ENCODE peak calls at places on chromosomes 12 and 14, in eight cellular contexts. One of them, this sample, is unnamed.
A peak's percentile ranks its signal among the peaks of the same experiment; 100 is the strongest.

GRCh38 chr12:10690906-10691305 is 17.1 kb upstream of the STYK1 start:
- DNase-seq in AG04449: peak; percentile 41
- DNase-seq in stimulated activated CD4-positive, alpha-beta T cell treated with anti-CD3 and anti-CD28 coated beads, TNF-alpha, amount 100 ng/mL, for 1 hour: no peak
- DNase-seq in endothelial cell: no peak
- DNase-seq in gastrocnemius medialis: no peak
- DNase-seq in GM13977: no peak
- DNase-seq in MCF 10A: no peak
- DNase-seq in stomach: no peak
- DNase-seq in this sample: no peak

GRCh38 chr12:116123511-116124258 is 153.8 kb downstream of the MED13L start:
- DNase-seq in AG04449: no peak
- DNase-seq in stimulated activated CD4-positive, alpha-beta T cell treated with anti-CD3 and anti-CD28 coated beads, TNF-alpha, amount 100 ng/mL, for 1 hour: no peak
- DNase-seq in endothelial cell: no peak
- DNase-seq in gastrocnemius medialis: peak; percentile 67
- DNase-seq in GM13977: peak; percentile 60
- DNase-seq in MCF 10A: peak; percentile 69
- DNase-seq in stomach: no peak
- DNase-seq in this sample: no peak

GRCh38 chr12:103962493-103962892 is 3.2 kb upstream of the TDG start:
- DNase-seq in AG04449: no peak
- DNase-seq in stimulated activated CD4-positive, alpha-beta T cell treated with anti-CD3 and anti-CD28 coated beads, TNF-alpha, amount 100 ng/mL, for 1 hour: no peak
- DNase-seq in endothelial cell: no peak
- DNase-seq in gastrocnemius medialis: no peak
- DNase-seq in GM13977: no peak
- DNase-seq in MCF 10A: no peak
- DNase-seq in stomach: no peak
- DNase-seq in this sample: no peak

GRCh38 chr14:104422301-104423223 is 157.0 kb upstream of the C14orf180 start:
- DNase-seq in AG04449: no peak
- DNase-seq in stimulated activated CD4-positive, alpha-beta T cell treated with anti-CD3 and anti-CD28 coated beads, TNF-alpha, amount 100 ng/mL, for 1 hour: no peak
- DNase-seq in endothelial cell: no peak
- DNase-seq in gastrocnemius medialis: no peak
- DNase-seq in GM13977: no peak
- DNase-seq in MCF 10A: no peak
- DNase-seq in stomach: peak; percentile 18
- DNase-seq in this sample: no peak

GRCh38 chr12:57181561-57182155 is 34.2 kb upstream of the LRP1-AS start:
- DNase-seq in AG04449: no peak
- DNase-seq in stimulated activated CD4-positive, alpha-beta T cell treated with anti-CD3 and anti-CD28 coated beads, TNF-alpha, amount 100 ng/mL, for 1 hour: no peak
- DNase-seq in endothelial cell: no peak
- DNase-seq in gastrocnemius medialis: no peak
- DNase-seq in GM13977: no peak
- DNase-seq in MCF 10A: no peak
- DNase-seq in stomach: no peak
- DNase-seq in this sample: peak; percentile 81

GRCh38 chr12:58459191-58459590 is 461.1 kb downstream of the LRIG3 start:
- DNase-seq in AG04449: no peak
- DNase-seq in stimulated activated CD4-positive, alpha-beta T cell treated with anti-CD3 and anti-CD28 coated beads, TNF-alpha, amount 100 ng/mL, for 1 hour: no peak
- DNase-seq in endothelial cell: no peak
- DNase-seq in gastrocnemius medialis: no peak
- DNase-seq in GM13977: no peak
- DNase-seq in MCF 10A: no peak
- DNase-seq in stomach: no peak
- DNase-seq in this sample: no peak

GRCh38 chr12:79725987-79726386 is 35.2 kb upstream of the PAWR start:
- DNase-seq in AG04449: peak; percentile 36
- DNase-seq in stimulated activated CD4-positive, alpha-beta T cell treated with anti-CD3 and anti-CD28 coated beads, TNF-alpha, amount 100 ng/mL, for 1 hour: no peak
- DNase-seq in endothelial cell: no peak
- DNase-seq in gastrocnemius medialis: no peak
- DNase-seq in GM13977: no peak
- DNase-seq in MCF 10A: peak; percentile 75
- DNase-seq in stomach: no peak
- DNase-seq in this sample: peak; percentile 45

GRCh38 chr12:32043928-32044549 is 62.6 kb upstream of the BICD1 start:
- DNase-seq in AG04449: no peak
- DNase-seq in stimulated activated CD4-positive, alpha-beta T cell treated with anti-CD3 and anti-CD28 coated beads, TNF-alpha, amount 100 ng/mL, for 1 hour: no peak
- DNase-seq in endothelial cell: no peak
- DNase-seq in gastrocnemius medialis: no peak
- DNase-seq in GM13977: no peak
- DNase-seq in MCF 10A: no peak
- DNase-seq in stomach: no peak
- DNase-seq in this sample: no peak

GRCh38 chr12:65826513-65827171 is 2.4 kb downstream of the HMGA2 start:
- DNase-seq in AG04449: no peak
- DNase-seq in stimulated activated CD4-positive, alpha-beta T cell treated with anti-CD3 and anti-CD28 coated beads, TNF-alpha, amount 100 ng/mL, for 1 hour: no peak
- DNase-seq in endothelial cell: no peak
- DNase-seq in gastrocnemius medialis: no peak
- DNase-seq in GM13977: no peak
- DNase-seq in MCF 10A: peak; percentile 55
- DNase-seq in stomach: no peak
- DNase-seq in this sample: peak; percentile 45

GRCh38 chr12:6078378-6079083 is 45.9 kb downstream of the VWF start:
- DNase-seq in AG04449: no peak
- DNase-seq in stimulated activated CD4-positive, alpha-beta T cell treated with anti-CD3 and anti-CD28 coated beads, TNF-alpha, amount 100 ng/mL, for 1 hour: no peak
- DNase-seq in endothelial cell: no peak
- DNase-seq in gastrocnemius medialis: no peak
- DNase-seq in GM13977: peak; percentile 57
- DNase-seq in MCF 10A: no peak
- DNase-seq in stomach: no peak
- DNase-seq in this sample: no peak

GRCh38 chr14:25820368-25820767 is 770.4 kb upstream of the STXBP6 start:
- DNase-seq in AG04449: no peak
- DNase-seq in stimulated activated CD4-positive, alpha-beta T cell treated with anti-CD3 and anti-CD28 coated beads, TNF-alpha, amount 100 ng/mL, for 1 hour: no peak
- DNase-seq in endothelial cell: no peak
- DNase-seq in gastrocnemius medialis: no peak
- DNase-seq in GM13977: no peak
- DNase-seq in MCF 10A: no peak
- DNase-seq in stomach: no peak
- DNase-seq in this sample: no peak

GRCh38 chr12:121284551-121285390 is 11.7 kb downstream of the CAMKK2 start:
- DNase-seq in AG04449: no peak
- DNase-seq in stimulated activated CD4-positive, alpha-beta T cell treated with anti-CD3 and anti-CD28 coated beads, TNF-alpha, amount 100 ng/mL, for 1 hour: no peak
- DNase-seq in endothelial cell: no peak
- DNase-seq in gastrocnemius medialis: no peak
- DNase-seq in GM13977: no peak
- DNase-seq in MCF 10A: no peak
- DNase-seq in stomach: peak; percentile 39
- DNase-seq in this sample: no peak

GRCh38 chr12:105085537-105085936 is 1.3 kb upstream of the ALDH1L2 start:
- DNase-seq in AG04449: no peak
- DNase-seq in stimulated activated CD4-positive, alpha-beta T cell treated with anti-CD3 and anti-CD28 coated beads, TNF-alpha, amount 100 ng/mL, for 1 hour: no peak
- DNase-seq in endothelial cell: no peak
- DNase-seq in gastrocnemius medialis: no peak
- DNase-seq in GM13977: no peak
- DNase-seq in MCF 10A: no peak
- DNase-seq in stomach: no peak
- DNase-seq in this sample: no peak

GRCh38 chr14:36099619-36100018 is 76.9 kb downstream of the PTCSC3 start:
- DNase-seq in AG04449: no peak
- DNase-seq in stimulated activated CD4-positive, alpha-beta T cell treated with anti-CD3 and anti-CD28 coated beads, TNF-alpha, amount 100 ng/mL, for 1 hour: no peak
- DNase-seq in endothelial cell: no peak
- DNase-seq in gastrocnemius medialis: no peak
- DNase-seq in GM13977: no peak
- DNase-seq in MCF 10A: no peak
- DNase-seq in stomach: no peak
- DNase-seq in this sample: no peak

GRCh38 chr14:28831126-28831525 is 64.5 kb downstream of the FOXG1 start:
- DNase-seq in AG04449: no peak
- DNase-seq in stimulated activated CD4-positive, alpha-beta T cell treated with anti-CD3 and anti-CD28 coated beads, TNF-alpha, amount 100 ng/mL, for 1 hour: no peak
- DNase-seq in endothelial cell: no peak
- DNase-seq in gastrocnemius medialis: no peak
- DNase-seq in GM13977: peak; percentile 60
- DNase-seq in MCF 10A: no peak
- DNase-seq in stomach: no peak
- DNase-seq in this sample: no peak

GRCh38 chr14:54207075-54207474 is 189.7 kb upstream of the CDKN3 start:
- DNase-seq in AG04449: no peak
- DNase-seq in stimulated activated CD4-positive, alpha-beta T cell treated with anti-CD3 and anti-CD28 coated beads, TNF-alpha, amount 100 ng/mL, for 1 hour: no peak
- DNase-seq in endothelial cell: no peak
- DNase-seq in gastrocnemius medialis: no peak
- DNase-seq in GM13977: no peak
- DNase-seq in MCF 10A: peak; percentile 29
- DNase-seq in stomach: no peak
- DNase-seq in this sample: no peak

GRCh38 chr14:102928412-102929348 is 6.2 kb downstream of the AMN start:
- DNase-seq in AG04449: no peak
- DNase-seq in stimulated activated CD4-positive, alpha-beta T cell treated with anti-CD3 and anti-CD28 coated beads, TNF-alpha, amount 100 ng/mL, for 1 hour: peak; percentile 52
- DNase-seq in endothelial cell: peak; percentile 50
- DNase-seq in gastrocnemius medialis: no peak
- DNase-seq in GM13977: peak; percentile 94
- DNase-seq in MCF 10A: no peak
- DNase-seq in stomach: peak; percentile 87
- DNase-seq in this sample: no peak

GRCh38 chr14:91398707-91399106 is 18.9 kb downstream of the CCDC88C start:
- DNase-seq in AG04449: no peak
- DNase-seq in stimulated activated CD4-positive, alpha-beta T cell treated with anti-CD3 and anti-CD28 coated beads, TNF-alpha, amount 100 ng/mL, for 1 hour: no peak
- DNase-seq in endothelial cell: no peak
- DNase-seq in gastrocnemius medialis: no peak
- DNase-seq in GM13977: no peak
- DNase-seq in MCF 10A: no peak
- DNase-seq in stomach: no peak
- DNase-seq in this sample: no peak

GRCh38 chr12:111442301-111443045 is 36.8 kb downstream of the SH2B3 start:
- DNase-seq in AG04449: no peak
- DNase-seq in stimulated activated CD4-positive, alpha-beta T cell treated with anti-CD3 and anti-CD28 coated beads, TNF-alpha, amount 100 ng/mL, for 1 hour: no peak
- DNase-seq in endothelial cell: no peak
- DNase-seq in gastrocnemius medialis: no peak
- DNase-seq in GM13977: no peak
- DNase-seq in MCF 10A: no peak
- DNase-seq in stomach: no peak
- DNase-seq in this sample: no peak

GRCh38 chr12:91818236-91819131 is 327.2 kb downstream of the BTG1 start:
- DNase-seq in AG04449: no peak
- DNase-seq in stimulated activated CD4-positive, alpha-beta T cell treated with anti-CD3 and anti-CD28 coated beads, TNF-alpha, amount 100 ng/mL, for 1 hour: no peak
- DNase-seq in endothelial cell: no peak
- DNase-seq in gastrocnemius medialis: no peak
- DNase-seq in GM13977: no peak
- DNase-seq in MCF 10A: peak; percentile 18
- DNase-seq in stomach: no peak
- DNase-seq in this sample: no peak

GRCh38 chr14:71582705-71583104 is 349.5 kb upstream of the RGS6 start:
- DNase-seq in AG04449: peak; percentile 42
- DNase-seq in stimulated activated CD4-positive, alpha-beta T cell treated with anti-CD3 and anti-CD28 coated beads, TNF-alpha, amount 100 ng/mL, for 1 hour: no peak
- DNase-seq in endothelial cell: no peak
- DNase-seq in gastrocnemius medialis: no peak
- DNase-seq in GM13977: no peak
- DNase-seq in MCF 10A: no peak
- DNase-seq in stomach: no peak
- DNase-seq in this sample: no peak

GRCh38 chr12:24864796-24865125 is 84.1 kb downstream of the BCAT1 start:
- DNase-seq in AG04449: no peak
- DNase-seq in stimulated activated CD4-positive, alpha-beta T cell treated with anti-CD3 and anti-CD28 coated beads, TNF-alpha, amount 100 ng/mL, for 1 hour: no peak
- DNase-seq in endothelial cell: no peak
- DNase-seq in gastrocnemius medialis: no peak
- DNase-seq in GM13977: peak; percentile 59
- DNase-seq in MCF 10A: no peak
- DNase-seq in stomach: no peak
- DNase-seq in this sample: no peak

GRCh38 chr12:81627336-81628189 is 131.6 kb downstream of the PPFIA2 start:
- DNase-seq in AG04449: no peak
- DNase-seq in stimulated activated CD4-positive, alpha-beta T cell treated with anti-CD3 and anti-CD28 coated beads, TNF-alpha, amount 100 ng/mL, for 1 hour: no peak
- DNase-seq in endothelial cell: peak; percentile 23
- DNase-seq in gastrocnemius medialis: no peak
- DNase-seq in GM13977: peak; percentile 11
- DNase-seq in MCF 10A: peak; percentile 61
- DNase-seq in stomach: no peak
- DNase-seq in this sample: peak; percentile 13